ENCODE peak calls at places on chromosomes 11 and 22, in seven cellular contexts. W is putamen, Z is AML-193, H is brain microvascular endothelial cell, L is SJSA1, F is T follicular helper cell, G is GM23248. A is an unnamed sample.

GRCh38 chr11:1048375-1049070 is 12.0 kb upstream of the MUC6 start:
- DNase-seq in W (no peak), Z (no peak), H (no peak), L (no peak), F (no peak), G (no peak), A (no peak)

GRCh38 chr11:119721129-119722120 is 7.6 kb downstream of the NECTIN1 start:
- DNase-seq in W (no peak), Z (no peak), H (no peak), L (no peak), F (no peak), G (peak), A (peak)

GRCh38 chr11:123235117-123235686 is 40.2 kb upstream of the CLMP start:
- DNase-seq in W (no peak), Z (no peak), H (no peak), L (peak), F (peak), G (peak), A (no peak)

GRCh38 chr22:43526117-43526655 is 114.4 kb downstream of the MPPED1 start:
- DNase-seq in W (no peak), Z (no peak), H (no peak), L (no peak), F (no peak), G (no peak), A (no peak)

GRCh38 chr11:64401775-64402174 is 42.8 kb downstream of the RPS6KA4 start:
- DNase-seq in W (no peak), Z (no peak), H (no peak), L (no peak), F (no peak), G (no peak), A (no peak)

GRCh38 chr11:12170501-12170900 is 60.1 kb downstream of the MICAL2 start:
- DNase-seq in W (no peak), Z (no peak), H (no peak), L (no peak), F (no peak), G (no peak), A (no peak)

GRCh38 chr11:3809624-3809928 is 1.2 kb downstream of the PGAP2 start:
- DNase-seq in W (no peak), Z (no peak), H (no peak), L (no peak), F (no peak), G (no peak), A (no peak)

GRCh38 chr11:129414144-129414876 is 38.7 kb downstream of the BARX2 start:
- DNase-seq in W (no peak), Z (no peak), H (no peak), L (no peak), F (no peak), G (no peak), A (no peak)

GRCh38 chr11:75955443-75955842 is 140.4 kb downstream of the UVRAG start:
- DNase-seq in W (no peak), Z (no peak), H (no peak), L (no peak), F (no peak), G (no peak), A (peak)

GRCh38 chr11:64598106-64598796 is 7.2 kb downstream of the SLC22A12 start:
- DNase-seq in W (no peak), Z (no peak), H (no peak), L (no peak), F (no peak), G (no peak), A (no peak)

GRCh38 chr11:10441652-10442503 is 13.2 kb upstream of the AMPD3 start:
- DNase-seq in W (no peak), Z (peak), H (no peak), L (no peak), F (no peak), G (no peak), A (peak)

GRCh38 chr22:44277404-44278135 is 35.2 kb downstream of the SHISAL1 start:
- DNase-seq in W (no peak), Z (no peak), H (no peak), L (no peak), F (no peak), G (no peak), A (no peak)

GRCh38 chr11:117443269-117444186 is 115.9 kb downstream of the CEP164 start:
- DNase-seq in W (peak), Z (no peak), H (peak), L (peak), F (no peak), G (peak), A (peak)

GRCh38 chr11:119666463-119667131 is 62.4 kb downstream of the NECTIN1 start:
- DNase-seq in W (peak), Z (peak), H (peak), L (peak), F (peak), G (peak), A (peak)